ENCODE peak calls at places on chromosomes 11 and 22, in four cellular contexts. E is ascending aorta; S is Peyer's patch; Q is naive thymus-derived CD4-positive, alpha-beta T cell. G is an unnamed sample.

GRCh38 chr11:62921573-62922188 is 518 bp upstream of the CHRM1 start:
- DNase-seq in Q (no peak), S (no peak), E (no peak), G (no peak)

GRCh38 chr22:17172172-17172833 is 13.2 kb upstream of the HDHD5 start:
- DNase-seq in S (no peak), E (no peak), Q (no peak), G (no peak)

GRCh38 chr11:64971421-64972233 is at the start of gene MAJIN:
- DNase-seq in E (peak; percentile 88), S (peak; percentile 78), Q (peak; percentile 86), G (peak; percentile 76)

GRCh38 chr22:44100411-44100810 is 76.3 kb downstream of the PARVB start:
- DNase-seq in E (no peak), Q (no peak), S (no peak), G (no peak)

GRCh38 chr22:27842994-27843431 is 41.5 kb upstream of the MN1 start:
- DNase-seq in E (no peak), Q (no peak), S (no peak), G (no peak)

GRCh38 chr11:20020716-20021115 is 139.6 kb downstream of the DBX1 start:
- DNase-seq in Q (no peak), E (no peak), S (no peak), G (no peak)

GRCh38 chr11:93564895-93565294 is 21.7 kb upstream of the SMCO4 start:
- DNase-seq in S (no peak), E (no peak), Q (no peak), G (no peak)

GRCh38 chr11:2592559-2593392 is 107.0 kb downstream of the KCNQ1OT1 start:
- DNase-seq in E (no peak), Q (no peak), S (no peak), G (no peak)

GRCh38 chr11:1987024-1987423 is 10.6 kb downstream of the H19 start:
- DNase-seq in S (no peak), E (no peak), Q (no peak), G (no peak)

GRCh38 chr11:65386307-65387081 is at the start of gene FRMD8:
- DNase-seq in E (peak; percentile 97), Q (peak; percentile 87), S (peak; percentile 88), G (peak; percentile 90)

GRCh38 chr22:24965822-24966626 is 13.5 kb downstream of the KIAA1671 start:
- DNase-seq in E (no peak), S (no peak), Q (no peak), G (no peak)

GRCh38 chr11:121792185-121792584 is 323.8 kb downstream of the BLID start:
- DNase-seq in E (no peak), Q (no peak), S (no peak), G (no peak)

GRCh38 chr11:121794671-121795070 is 321.3 kb downstream of the BLID start:
- DNase-seq in S (no peak), Q (no peak), E (no peak), G (no peak)

GRCh38 chr11:121790435-121790834 is 325.6 kb downstream of the BLID start:
- DNase-seq in Q (no peak), S (no peak), E (no peak), G (no peak)

GRCh38 chr11:121797496-121797895 is 318.5 kb downstream of the BLID start:
- DNase-seq in E (no peak), Q (no peak), S (no peak), G (no peak)

DNA sequence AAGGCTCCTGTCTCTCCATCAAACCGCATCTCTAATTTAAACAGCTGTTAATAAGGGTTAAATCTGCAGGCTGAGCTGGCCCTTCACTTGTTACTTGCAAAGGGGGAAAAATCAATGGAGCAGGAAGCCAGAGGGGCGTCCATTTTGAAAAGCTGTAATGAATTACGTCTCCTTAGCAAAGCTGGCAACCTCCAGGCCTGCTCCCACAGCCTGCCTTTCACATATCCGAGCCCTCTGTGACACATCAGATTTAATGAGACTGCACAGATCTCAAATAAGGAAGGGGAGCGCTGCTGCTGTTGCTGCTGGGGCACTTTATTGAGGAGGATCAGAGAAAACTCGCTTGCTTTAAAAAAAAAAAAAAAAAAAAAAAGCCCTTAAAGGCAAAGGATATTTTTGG is 320.8 kb downstream of the BLID start:
- DNase-seq in S (no peak), E (no peak), Q (no peak), G (no peak)
- H3K4me3 ChIP-seq in S (no peak overlapping the region), E (no peak overlapping the region), Q (no peak overlapping the region), G (no peak overlapping the region)

GRCh38 chr11:12693075-12693473 is 18.9 kb downstream of the TEAD1 start:
- DNase-seq in E (no peak), S (no peak), Q (no peak), G (no peak)
- H3K4me1 ChIP-seq in E (peaks cover 47% of the 10 kb centered on the region), S (peaks cover 13% of the 10 kb centered on the region), Q (peaks cover 5% of the 10 kb centered on the region), G (no peaks in the 10 kb centered on the region)

DNA sequence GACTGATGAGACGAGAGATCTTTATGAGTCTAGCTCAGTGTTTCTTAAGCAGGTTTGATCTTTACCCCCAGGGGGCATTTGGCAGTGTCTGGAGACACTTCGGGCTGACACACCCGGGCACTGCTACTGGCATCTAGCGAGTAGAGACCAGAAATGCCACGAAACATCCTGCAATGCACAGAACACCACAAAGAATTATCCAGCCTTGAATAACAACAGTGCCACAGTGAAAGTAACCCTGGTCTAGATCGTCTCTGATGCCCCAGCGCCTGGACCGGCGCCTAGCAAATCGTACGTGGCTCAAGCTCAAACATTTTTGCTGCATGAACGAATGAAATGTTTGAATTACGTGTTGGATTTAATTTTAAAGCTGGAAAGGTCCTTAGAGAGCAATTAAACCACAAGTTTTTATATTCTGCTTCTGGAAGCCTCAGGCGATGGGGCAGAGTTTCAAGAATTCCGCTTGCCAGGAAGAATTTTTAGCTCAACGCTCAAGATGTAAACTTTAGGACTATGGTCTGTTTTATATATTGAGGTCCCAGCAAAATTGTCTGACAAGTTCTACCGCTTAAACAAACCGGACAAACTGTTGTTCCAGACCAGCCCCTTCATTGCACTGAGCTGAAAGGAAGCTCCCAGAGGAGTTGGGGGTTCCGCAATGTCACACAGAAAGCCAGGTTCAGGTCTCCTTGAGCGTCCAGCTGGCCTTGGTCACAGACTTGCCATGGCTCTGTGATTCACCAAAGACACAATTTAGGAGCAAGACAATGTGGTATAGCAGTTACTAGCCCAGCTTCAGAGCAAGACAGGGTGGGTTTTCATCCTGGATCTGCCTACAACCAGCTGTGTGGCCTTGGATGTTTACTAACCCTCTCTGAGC is 44.2 kb upstream of the SMTN start:
- DNase-seq in S (no peak), E (peak; percentile 81), Q (no peak), G (peak; percentile 15)
- H3K4me3 ChIP-seq in S (no peak overlapping the region), E (no peak overlapping the region), Q (no peak overlapping the region), G (no peak overlapping the region)

DNA sequence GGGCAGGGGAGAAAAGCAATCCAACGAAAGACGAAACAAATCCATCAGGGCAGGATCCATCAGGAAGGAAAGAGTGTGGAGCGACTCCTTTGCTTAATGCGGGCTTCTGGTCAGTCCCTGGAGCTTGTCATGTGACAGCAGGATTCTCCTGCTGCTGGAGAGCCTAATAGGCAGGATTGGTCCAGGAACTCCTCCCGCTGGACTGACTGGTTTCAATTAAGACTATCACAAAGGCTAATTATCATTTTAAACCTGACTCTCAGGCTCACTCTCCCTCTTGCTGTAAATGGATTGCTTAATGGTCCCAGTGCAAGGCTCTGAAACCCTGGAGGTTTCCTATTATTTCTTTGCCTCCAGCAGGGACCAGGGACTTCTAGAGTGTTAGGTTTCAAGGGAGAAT is 493.8 kb downstream of the NTM start:
- DNase-seq in Q (no peak), E (no peak), S (no peak), G (no peak)
- H3K4me1 ChIP-seq in Q (no peaks in the 10 kb centered on the region), E (no peaks in the 10 kb centered on the region), S (no peaks in the 10 kb centered on the region), G (no peaks in the 10 kb centered on the region)

DNA sequence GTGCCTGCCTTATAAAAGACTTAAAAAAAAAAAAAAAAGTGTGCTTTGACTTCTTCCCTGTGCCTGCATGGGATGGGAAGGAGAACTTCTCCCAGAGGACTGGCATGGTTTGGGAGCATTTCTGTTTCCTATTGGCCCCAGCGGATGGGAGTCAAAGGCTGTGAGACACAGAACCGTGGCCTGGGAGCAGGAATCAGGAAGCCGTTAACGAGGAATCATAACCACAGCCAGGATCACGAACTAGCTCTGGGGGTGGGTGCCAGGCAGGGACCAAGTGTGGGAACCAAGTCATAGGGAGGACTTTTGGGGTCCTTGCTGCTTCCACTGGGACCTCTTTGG is 526 bp downstream of the C1QTNF6 start:
- DNase-seq in Q (no peak), E (no peak), S (no peak), G (no peak)
- H3K4me3 ChIP-seq in Q (no peak overlapping the region), E (peak overlapping the region; percentile 39), S (no peak overlapping the region), G (peak overlapping the region; percentile 68)

GRCh38 chr22:19886605-19887250 is 32.1 kb upstream of the GNB1L start:
- DNase-seq in Q (peak; percentile 69), S (peak; percentile 51), E (no peak), G (peak; percentile 57)

GRCh38 chr22:19884161-19884953 is 29.7 kb upstream of the GNB1L start:
- DNase-seq in E (peak; percentile 60), S (no peak), Q (no peak), G (no peak)

GRCh38 chr22:19884954-19885751 is 30.5 kb upstream of the GNB1L start:
- DNase-seq in S (no peak), E (no peak), Q (no peak), G (no peak)

GRCh38 chr22:19887251-19887985 is 32.7 kb upstream of the GNB1L start:
- DNase-seq in Q (no peak), E (no peak), S (no peak), G (no peak)

GRCh38 chr22:19885841-19886592 is 31.3 kb upstream of the GNB1L start:
- DNase-seq in E (no peak), S (no peak), Q (no peak), G (no peak)
- H3K4me1 ChIP-seq in E (peaks cover 9% of the 10 kb centered on the region), S (peaks cover 7% of the 10 kb centered on the region), Q (peaks cover 73% of the 10 kb centered on the region), G (peaks cover 67% of the 10 kb centered on the region)

DNA sequence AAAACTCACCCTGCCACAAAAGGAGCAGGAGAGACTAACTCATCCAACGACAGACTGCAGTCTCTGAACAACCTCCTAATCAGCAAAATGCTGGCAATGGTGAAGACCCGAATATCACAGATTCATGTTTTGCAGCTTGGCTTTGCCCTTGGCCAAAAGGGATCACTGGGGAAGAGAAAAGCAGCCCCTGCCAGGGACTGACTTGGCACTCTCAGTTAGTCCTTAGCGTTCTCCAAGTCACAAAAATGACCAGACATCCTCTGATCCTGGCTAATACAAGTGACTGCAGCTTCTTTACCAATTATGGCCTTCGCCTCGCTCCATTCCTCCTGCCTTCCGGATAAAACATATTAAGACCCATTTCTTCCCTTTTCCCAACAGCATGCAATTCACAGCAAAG is 22.4 kb upstream of the CHST1 start:
- DNase-seq in S (no peak), E (no peak), Q (no peak), G (no peak)
- H3K4me3 ChIP-seq in S (no peak overlapping the region), E (no peak overlapping the region), Q (no peak overlapping the region), G (no peak overlapping the region)

DNA sequence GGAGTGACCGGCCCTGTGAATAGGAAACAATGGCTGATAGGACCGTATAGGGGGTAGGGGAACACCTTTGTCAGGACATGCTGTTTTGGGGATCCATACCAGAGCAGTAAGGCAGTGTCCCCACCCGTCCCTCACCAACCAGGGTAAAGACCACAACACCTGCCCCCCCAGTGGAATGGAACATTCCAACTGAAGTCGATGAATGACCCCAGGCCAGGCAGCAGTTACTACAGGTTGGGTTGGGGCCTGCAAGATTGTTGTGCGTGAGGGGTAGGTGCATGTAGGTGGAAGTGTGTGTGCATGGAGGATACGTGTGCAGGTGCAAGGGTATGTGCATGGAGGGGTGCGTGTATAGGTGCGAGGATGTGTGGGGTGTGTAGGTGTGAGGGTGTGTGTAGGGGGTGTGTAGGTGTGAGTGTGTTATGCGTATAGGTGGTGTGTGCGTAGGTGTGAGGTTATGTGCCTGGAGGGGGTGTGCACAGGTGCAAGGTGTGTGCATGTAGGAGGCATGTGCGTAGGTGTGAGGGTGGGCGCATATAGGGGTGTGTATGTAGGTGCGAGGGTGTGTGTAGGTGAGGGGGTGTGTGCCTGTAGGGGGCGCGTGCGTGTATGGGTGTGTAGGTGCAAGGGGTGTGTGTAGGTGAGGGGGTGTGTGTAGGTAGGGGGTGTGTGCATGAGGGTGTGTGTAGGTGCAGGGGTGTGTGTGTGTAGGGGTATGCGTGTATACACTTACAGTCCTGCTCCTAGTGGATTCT is 32.9 kb downstream of the PISD start:
- DNase-seq in E (no peak), S (peak; percentile 49), Q (no peak), G (no peak)
- H3K4me1 ChIP-seq in E (peaks cover 32% of the 10 kb centered on the region), S (peaks cover 12% of the 10 kb centered on the region), Q (peaks cover 16% of the 10 kb centered on the region), G (peaks cover 30% of the 10 kb centered on the region)

G was measured in CD4-positive, CD25-positive, alpha-beta regulatory T cell.